ENCODE peak calls at places on chromosomes 13 and 19, in seven cellular contexts. V, O, R, G, M, B and S are unnamed samples.

GRCh38 chr19:43524922-43525835 is 1.8 kb downstream of the ETHE1 start:
- DNase-seq in R (no peak), V (peak), B (peak), O (no peak), G (no peak), M (no peak), S (peak)

GRCh38 chr13:112453874-112454647 is 77.9 kb downstream of the SPACA7 start:
- DNase-seq in O (no peak), G (no peak), V (no peak), B (no peak), R (no peak), M (no peak), S (no peak)

GRCh38 chr13:99990045-99990977 is 8.7 kb downstream of the ZIC2 start:
- DNase-seq in B (no peak), V (no peak), G (no peak), M (no peak), R (no peak), O (no peak), S (no peak)

GRCh38 chr13:114148521-114148855 is 16.1 kb upstream of the RASA3 start:
- DNase-seq in O (peak), M (no peak), V (no peak), G (no peak), B (no peak), R (no peak), S (no peak)

GRCh38 chr19:35349614-35350521 is 2.2 kb downstream of the FFAR1 start:
- DNase-seq in O (peak), M (no peak), B (no peak), R (no peak), V (no peak), G (no peak), S (no peak)

GRCh38 chr13:40517486-40518311 is 148.7 kb downstream of the FOXO1 start:
- DNase-seq in M (no peak), O (no peak), G (no peak), V (no peak), R (no peak), B (no peak), S (no peak)

GRCh38 chr13:44921931-44922758 is 67.1 kb downstream of the NUFIP1 start:
- DNase-seq in B (peak), R (no peak), M (no peak), V (peak), O (no peak), G (no peak), S (peak)

GRCh38 chr13:110359840-110360301 is 52.8 kb downstream of the COL4A2 start:
- DNase-seq in O (no peak), R (no peak), G (no peak), M (no peak), B (peak), V (no peak), S (no peak)

GRCh38 chr13:42747399-42747873 is 33.9 kb upstream of the FAM216B start:
- DNase-seq in B (peak), O (no peak), M (no peak), V (peak), R (no peak), G (no peak), S (peak)

GRCh38 chr13:101025925-101026324 is 351.3 kb upstream of the TMTC4 start:
- DNase-seq in G (no peak), B (no peak), M (no peak), V (no peak), O (no peak), R (no peak), S (no peak)

GRCh38 chr13:42378383-42378780 is 106.4 kb downstream of the AKAP11 start:
- DNase-seq in O (no peak), G (no peak), M (no peak), V (no peak), B (no peak), R (no peak), S (no peak)

GRCh38 chr19:5580116-5580515 is 12.4 kb upstream of the TINCR start:
- DNase-seq in G (no peak), R (no peak), B (no peak), O (no peak), V (no peak), M (no peak), S (no peak)

GRCh38 chr19:33883869-33884519 is 87.3 kb downstream of the KCTD15 start:
- DNase-seq in V (no peak), O (no peak), R (no peak), G (no peak), M (no peak), B (no peak), S (no peak)

GRCh38 chr19:10811391-10812111 is 24.5 kb downstream of the TMED1 start:
- DNase-seq in M (peak), R (no peak), O (no peak), B (no peak), G (no peak), V (no peak), S (peak)

GRCh38 chr19:3357731-3358391 is 8.5 kb upstream of the NFIC start:
- DNase-seq in M (peak), O (no peak), V (no peak), R (no peak), G (no peak), B (no peak), S (no peak)

GRCh38 chr19:16582486-16583261 is 10.5 kb upstream of the SLC35E1 start:
- DNase-seq in B (no peak), M (no peak), R (no peak), O (no peak), G (no peak), V (no peak), S (no peak)

GRCh38 chr19:1271528-1272422 is 2.6 kb downstream of the CIRBP start:
- DNase-seq in G (no peak), B (no peak), R (no peak), V (no peak), O (no peak), M (peak), S (no peak)

GRCh38 chr13:113322043-113322461 is 25.0 kb downstream of the LAMP1 start:
- DNase-seq in V (no peak), M (no peak), O (no peak), G (no peak), B (no peak), R (no peak), S (no peak)

GRCh38 chr19:49924004-49924880 is 4.8 kb upstream of the ATF5 start:
- DNase-seq in R (no peak), G (no peak), M (no peak), V (no peak), B (no peak), O (peak), S (no peak)

GRCh38 chr19:6773323-6773931 is 919 bp downstream of the VAV1 start:
- DNase-seq in V (no peak), M (peak), O (peak), B (no peak), G (no peak), R (no peak), S (no peak)

GRCh38 chr13:33870046-33870668 is 52.2 kb downstream of the RFC3 start:
- DNase-seq in B (no peak), V (no peak), R (no peak), O (no peak), G (no peak), M (no peak), S (no peak)

GRCh38 chr13:65907656-65908441 is 1322.3 kb downstream of the PCDH9 start:
- DNase-seq in V (no peak), O (no peak), B (peak), G (no peak), R (no peak), M (no peak), S (no peak)

GRCh38 chr19:51016798-51017683 is 2.5 kb downstream of the KLK10 start:
- DNase-seq in B (peak), G (peak), V (peak), R (peak), O (no peak), M (peak), S (peak)

GRCh38 chr13:33017410-33017929 is 1.2 kb downstream of the KL start:
- DNase-seq in B (peak), G (no peak), V (no peak), M (peak), R (no peak), O (peak), S (peak)

GRCh38 chr13:31045621-31046081 is 113.2 kb downstream of the TEX26 start:
- DNase-seq in G (no peak), M (peak), O (no peak), R (peak), B (peak), V (peak), S (peak)

GRCh38 chr19:495440-496332 is 600 bp upstream of the MADCAM1 start:
- DNase-seq in R (no peak), G (peak), M (peak), V (no peak), O (peak), B (no peak), S (peak)

GRCh38 chr19:35037716-35038622 is 3.6 kb upstream of the HPN start:
- DNase-seq in V (no peak), G (no peak), B (no peak), O (peak), R (no peak), M (no peak), S (no peak)

GRCh38 chr19:1163934-1164683 is 10.0 kb downstream of the SBNO2 start:
- DNase-seq in O (no peak), G (no peak), R (no peak), B (no peak), V (no peak), M (no peak), S (no peak)

GRCh38 chr19:8126511-8126910 is 22.9 kb downstream of the FBN3 start:
- DNase-seq in V (no peak), O (no peak), M (no peak), R (no peak), G (no peak), B (no peak), S (no peak)

GRCh38 chr19:4108767-4109625 is 14.9 kb downstream of the MAP2K2 start:
- DNase-seq in V (no peak), G (no peak), R (peak), B (no peak), M (no peak), O (no peak), S (no peak)

GRCh38 chr19:37251308-37252229 is 33.6 kb downstream of the ZNF383 start:
- DNase-seq in M (no peak), B (peak), R (no peak), V (peak), G (peak), O (no peak), S (no peak)

GRCh38 chr19:54708781-54709180 is 15.5 kb upstream of the KIR3DL3 start:
- DNase-seq in B (no peak), V (no peak), G (no peak), R (no peak), O (no peak), M (no peak), S (no peak)

GRCh38 chr13:67736646-67737420 is 506.7 kb upstream of the PCDH9 start:
- DNase-seq in O (peak), G (no peak), M (peak), V (no peak), B (peak), R (no peak), S (peak)

GRCh38 chr13:38979891-38980627 is 10.6 kb downstream of the STOML3 start:
- DNase-seq in M (no peak), V (no peak), R (no peak), B (peak), O (no peak), G (peak), S (peak)

GRCh38 chr13:113239986-113240385 is 30.6 kb downstream of the CUL4A start:
- DNase-seq in M (no peak), B (no peak), V (no peak), O (no peak), R (no peak), G (no peak), S (no peak)

GRCh38 chr13:96025283-96025682 is 27.9 kb downstream of the UGGT2 start:
- DNase-seq in O (no peak), B (peak), G (no peak), R (no peak), V (no peak), M (no peak), S (no peak)

GRCh38 chr13:43905435-43906031 is 25.8 kb downstream of the LACC1 start:
- DNase-seq in M (peak), V (peak), O (peak), R (no peak), B (peak), G (no peak), S (peak)